ENCODE peak calls at places on chromosomes 3 and 15, in eight cellular contexts. One of them, this sample, is unnamed.

GRCh38 chr3:135627057-135627456 is 338.5 kb upstream of the PPP2R3A start:
- DNase-seq in foreskin fibroblast: no peak
- DNase-seq in epithelial cell of esophagus: no peak
- DNase-seq in AG09309: no peak
- DNase-seq in neuronal stem cell: no peak
- DNase-seq in suprapubic skin: no peak
- DNase-seq in heart left ventricle: no peak
- DNase-seq in psoas muscle: no peak
- DNase-seq in this sample: no peak

GRCh38 chr15:78263351-78263781 is 996 bp upstream of the DNAJA4 start:
- DNase-seq in suprapubic skin: no peak
- DNase-seq in foreskin fibroblast: no peak
- DNase-seq in AG09309: no peak
- DNase-seq in neuronal stem cell: no peak
- DNase-seq in epithelial cell of esophagus: no peak
- DNase-seq in psoas muscle: no peak
- DNase-seq in heart left ventricle: no peak
- DNase-seq in this sample: no peak

GRCh38 chr15:91919014-91919534 is 65.6 kb downstream of the SLCO3A1 start:
- DNase-seq in psoas muscle: no peak
- DNase-seq in epithelial cell of esophagus: no peak
- DNase-seq in neuronal stem cell: no peak
- DNase-seq in AG09309: no peak
- DNase-seq in foreskin fibroblast: no peak
- DNase-seq in heart left ventricle: peak
- DNase-seq in suprapubic skin: no peak
- DNase-seq in this sample: no peak

GRCh38 chr15:51318382-51319150 is 19.8 kb downstream of the CYP19A1 start:
- DNase-seq in suprapubic skin: no peak
- DNase-seq in AG09309: no peak
- DNase-seq in neuronal stem cell: no peak
- DNase-seq in epithelial cell of esophagus: no peak
- DNase-seq in heart left ventricle: no peak
- DNase-seq in psoas muscle: no peak
- DNase-seq in foreskin fibroblast: no peak
- DNase-seq in this sample: no peak

GRCh38 chr3:195583831-195584542 is at the start of gene APOD:
- DNase-seq in AG09309: no peak
- DNase-seq in foreskin fibroblast: peak
- DNase-seq in epithelial cell of esophagus: peak
- DNase-seq in heart left ventricle: peak
- DNase-seq in psoas muscle: peak
- DNase-seq in suprapubic skin: peak
- DNase-seq in neuronal stem cell: no peak
- DNase-seq in this sample: no peak

GRCh38 chr15:90388462-90389182 is 580 bp downstream of the IQGAP1 start:
- DNase-seq in heart left ventricle: peak
- DNase-seq in neuronal stem cell: peak
- DNase-seq in foreskin fibroblast: peak
- DNase-seq in suprapubic skin: peak
- DNase-seq in psoas muscle: peak
- DNase-seq in AG09309: no peak
- DNase-seq in epithelial cell of esophagus: peak
- DNase-seq in this sample: peak

GRCh38 chr3:9161298-9161697 is 88.1 kb downstream of the SRGAP3 start:
- DNase-seq in foreskin fibroblast: no peak
- DNase-seq in heart left ventricle: no peak
- DNase-seq in neuronal stem cell: no peak
- DNase-seq in epithelial cell of esophagus: no peak
- DNase-seq in AG09309: no peak
- DNase-seq in psoas muscle: no peak
- DNase-seq in suprapubic skin: no peak
- DNase-seq in this sample: no peak

GRCh38 chr3:177811835-177812234 is 614.6 kb upstream of the TBL1XR1 start:
- DNase-seq in neuronal stem cell: no peak
- DNase-seq in psoas muscle: no peak
- DNase-seq in AG09309: no peak
- DNase-seq in epithelial cell of esophagus: no peak
- DNase-seq in heart left ventricle: no peak
- DNase-seq in foreskin fibroblast: peak
- DNase-seq in suprapubic skin: no peak
- DNase-seq in this sample: no peak

GRCh38 chr15:89119489-89120478 is 31.5 kb downstream of the ABHD2 start:
- DNase-seq in psoas muscle: no peak
- DNase-seq in AG09309: no peak
- DNase-seq in suprapubic skin: no peak
- DNase-seq in foreskin fibroblast: no peak
- DNase-seq in epithelial cell of esophagus: peak
- DNase-seq in heart left ventricle: no peak
- DNase-seq in neuronal stem cell: no peak
- DNase-seq in this sample: no peak

GRCh38 chr3:72957303-72957702 is 39.3 kb upstream of the PPP4R2 start:
- DNase-seq in neuronal stem cell: peak
- DNase-seq in AG09309: no peak
- DNase-seq in suprapubic skin: no peak
- DNase-seq in psoas muscle: no peak
- DNase-seq in epithelial cell of esophagus: no peak
- DNase-seq in foreskin fibroblast: no peak
- DNase-seq in heart left ventricle: no peak
- DNase-seq in this sample: no peak

GRCh38 chr3:146895026-146895749 is 290.0 kb upstream of the PLSCR5 start:
- DNase-seq in foreskin fibroblast: peak
- DNase-seq in neuronal stem cell: no peak
- DNase-seq in AG09309: peak
- DNase-seq in epithelial cell of esophagus: peak
- DNase-seq in suprapubic skin: no peak
- DNase-seq in psoas muscle: no peak
- DNase-seq in heart left ventricle: no peak
- DNase-seq in this sample: no peak

GRCh38 chr3:14520149-14520548 is 20.0 kb downstream of the GRIP2 start:
- DNase-seq in psoas muscle: peak
- DNase-seq in foreskin fibroblast: no peak
- DNase-seq in neuronal stem cell: no peak
- DNase-seq in epithelial cell of esophagus: no peak
- DNase-seq in suprapubic skin: peak
- DNase-seq in AG09309: no peak
- DNase-seq in heart left ventricle: no peak
- DNase-seq in this sample: no peak

GRCh38 chr3:29771602-29772001 is 490.7 kb downstream of the RBMS3 start:
- DNase-seq in neuronal stem cell: no peak
- DNase-seq in epithelial cell of esophagus: no peak
- DNase-seq in suprapubic skin: no peak
- DNase-seq in AG09309: no peak
- DNase-seq in heart left ventricle: no peak
- DNase-seq in foreskin fibroblast: no peak
- DNase-seq in psoas muscle: no peak
- DNase-seq in this sample: no peak

GRCh38 chr3:133799794-133800585 is 5.6 kb upstream of the SRPRB start:
- DNase-seq in heart left ventricle: no peak
- DNase-seq in psoas muscle: no peak
- DNase-seq in neuronal stem cell: no peak
- DNase-seq in suprapubic skin: no peak
- DNase-seq in foreskin fibroblast: no peak
- DNase-seq in epithelial cell of esophagus: peak
- DNase-seq in AG09309: no peak
- DNase-seq in this sample: no peak

GRCh38 chr3:99131876-99132275 is 230.4 kb upstream of the DCBLD2 start:
- DNase-seq in neuronal stem cell: no peak
- DNase-seq in foreskin fibroblast: no peak
- DNase-seq in heart left ventricle: no peak
- DNase-seq in suprapubic skin: no peak
- DNase-seq in AG09309: no peak
- DNase-seq in epithelial cell of esophagus: peak
- DNase-seq in psoas muscle: no peak
- DNase-seq in this sample: no peak

GRCh38 chr3:171974986-171975837 is 64.2 kb upstream of the FNDC3B start:
- DNase-seq in suprapubic skin: no peak
- DNase-seq in heart left ventricle: no peak
- DNase-seq in foreskin fibroblast: no peak
- DNase-seq in neuronal stem cell: no peak
- DNase-seq in epithelial cell of esophagus: no peak
- DNase-seq in psoas muscle: no peak
- DNase-seq in AG09309: no peak
- DNase-seq in this sample: no peak

GRCh38 chr15:62770752-62771151 is 271.8 kb upstream of the TPM1 start:
- DNase-seq in neuronal stem cell: no peak
- DNase-seq in suprapubic skin: no peak
- DNase-seq in AG09309: peak
- DNase-seq in epithelial cell of esophagus: peak
- DNase-seq in psoas muscle: peak
- DNase-seq in heart left ventricle: no peak
- DNase-seq in foreskin fibroblast: peak
- DNase-seq in this sample: no peak

GRCh38 chr3:63130625-63131024 is 147.5 kb upstream of the SYNPR start:
- DNase-seq in foreskin fibroblast: no peak
- DNase-seq in epithelial cell of esophagus: no peak
- DNase-seq in heart left ventricle: no peak
- DNase-seq in neuronal stem cell: no peak
- DNase-seq in psoas muscle: no peak
- DNase-seq in suprapubic skin: no peak
- DNase-seq in AG09309: no peak
- DNase-seq in this sample: no peak

GRCh38 chr3:63132456-63133250 is 145.5 kb upstream of the SYNPR start:
- DNase-seq in psoas muscle: no peak
- DNase-seq in heart left ventricle: no peak
- DNase-seq in neuronal stem cell: no peak
- DNase-seq in foreskin fibroblast: no peak
- DNase-seq in epithelial cell of esophagus: no peak
- DNase-seq in AG09309: no peak
- DNase-seq in suprapubic skin: no peak
- DNase-seq in this sample: no peak

GRCh38 chr3:63135362-63135761 is 142.7 kb upstream of the SYNPR start:
- DNase-seq in psoas muscle: no peak
- DNase-seq in foreskin fibroblast: no peak
- DNase-seq in epithelial cell of esophagus: peak
- DNase-seq in AG09309: no peak
- DNase-seq in suprapubic skin: no peak
- DNase-seq in neuronal stem cell: peak
- DNase-seq in heart left ventricle: no peak
- DNase-seq in this sample: no peak
- H3K4me3 ChIP-seq in psoas muscle: no peak
- H3K4me3 ChIP-seq in foreskin fibroblast: no peak
- H3K4me3 ChIP-seq in epithelial cell of esophagus: no peak
- H3K4me3 ChIP-seq in AG09309: no peak
- H3K4me3 ChIP-seq in suprapubic skin: no peak
- H3K4me3 ChIP-seq in neuronal stem cell: no peak
- H3K4me3 ChIP-seq in heart left ventricle: no peak
- H3K4me3 ChIP-seq in this sample: no peak

GRCh38 chr3:47019201-47019600 is 39.7 kb downstream of the NBEAL2 start:
- DNase-seq in psoas muscle: no peak
- DNase-seq in epithelial cell of esophagus: peak
- DNase-seq in foreskin fibroblast: no peak
- DNase-seq in neuronal stem cell: no peak
- DNase-seq in suprapubic skin: no peak
- DNase-seq in AG09309: no peak
- DNase-seq in heart left ventricle: no peak
- DNase-seq in this sample: no peak
- H3K4me3 ChIP-seq in psoas muscle: no peak
- H3K4me3 ChIP-seq in epithelial cell of esophagus: no peak
- H3K4me3 ChIP-seq in foreskin fibroblast: no peak
- H3K4me3 ChIP-seq in neuronal stem cell: no peak
- H3K4me3 ChIP-seq in suprapubic skin: no peak
- H3K4me3 ChIP-seq in AG09309: no peak
- H3K4me3 ChIP-seq in heart left ventricle: no peak
- H3K4me3 ChIP-seq in this sample: no peak

GRCh38 chr15:25172691-25173090 is 217.9 kb downstream of the SNRPN start:
- DNase-seq in suprapubic skin: no peak
- DNase-seq in epithelial cell of esophagus: no peak
- DNase-seq in neuronal stem cell: no peak
- DNase-seq in psoas muscle: peak
- DNase-seq in foreskin fibroblast: no peak
- DNase-seq in AG09309: no peak
- DNase-seq in heart left ventricle: no peak
- DNase-seq in this sample: no peak

GRCh38 chr15:25173241-25174028 is 218.6 kb downstream of the SNRPN start:
- DNase-seq in heart left ventricle: peak
- DNase-seq in psoas muscle: peak
- DNase-seq in epithelial cell of esophagus: no peak
- DNase-seq in suprapubic skin: peak
- DNase-seq in AG09309: no peak
- DNase-seq in foreskin fibroblast: no peak
- DNase-seq in neuronal stem cell: no peak
- DNase-seq in this sample: peak

GRCh38 chr15:25170781-25171110 is 216.0 kb downstream of the SNRPN start:
- DNase-seq in AG09309: no peak
- DNase-seq in psoas muscle: no peak
- DNase-seq in epithelial cell of esophagus: no peak
- DNase-seq in heart left ventricle: peak
- DNase-seq in suprapubic skin: no peak
- DNase-seq in foreskin fibroblast: no peak
- DNase-seq in neuronal stem cell: no peak
- DNase-seq in this sample: no peak

GRCh38 chr15:25171111-25171811 is 216.5 kb downstream of the SNRPN start:
- DNase-seq in foreskin fibroblast: no peak
- DNase-seq in neuronal stem cell: no peak
- DNase-seq in AG09309: no peak
- DNase-seq in psoas muscle: peak
- DNase-seq in heart left ventricle: no peak
- DNase-seq in suprapubic skin: no peak
- DNase-seq in epithelial cell of esophagus: no peak
- DNase-seq in this sample: peak

DNA sequence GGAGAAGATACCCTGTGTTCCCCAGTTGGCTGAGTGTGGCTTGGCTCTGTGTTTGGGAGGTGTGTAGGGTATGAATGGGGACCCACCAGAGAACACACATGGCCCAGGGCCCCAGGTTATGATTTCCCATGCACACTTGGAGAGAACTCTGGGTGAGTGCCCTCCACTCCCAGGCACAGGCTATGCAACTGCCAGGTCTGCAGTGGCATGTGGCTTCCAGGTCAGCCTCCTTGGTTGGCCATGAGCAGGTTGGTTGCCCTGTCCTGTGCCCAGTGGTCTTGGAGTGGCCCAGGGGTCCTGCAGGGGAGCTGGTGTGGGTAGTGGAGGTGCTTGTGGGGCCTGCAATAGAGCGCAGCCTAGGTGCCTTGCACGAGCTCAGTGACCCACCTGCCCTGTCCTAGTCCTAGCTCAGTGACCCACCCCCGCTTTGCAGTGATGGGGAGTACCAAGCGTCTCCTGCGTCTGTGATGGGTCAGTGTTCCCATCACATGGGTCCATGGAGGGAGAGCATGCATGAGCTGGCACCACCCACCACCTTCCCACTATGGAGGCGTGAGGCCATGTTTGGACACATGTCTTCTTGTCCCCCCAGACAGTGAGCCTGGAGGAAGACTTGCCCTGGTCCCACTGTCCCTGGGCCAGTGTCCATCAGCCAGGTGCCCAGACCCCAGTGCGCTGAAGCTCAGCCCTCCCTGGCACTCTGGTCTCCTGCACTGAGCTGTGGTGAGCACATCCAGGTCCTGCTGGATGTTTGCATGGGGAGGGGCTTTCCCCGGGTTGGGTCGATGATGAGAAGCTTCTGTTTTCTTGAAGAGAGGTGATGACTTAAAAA is 217.3 kb downstream of the SNRPN start:
- DNase-seq in suprapubic skin: no peak
- DNase-seq in neuronal stem cell: no peak
- DNase-seq in epithelial cell of esophagus: no peak
- DNase-seq in foreskin fibroblast: no peak
- DNase-seq in psoas muscle: peak
- DNase-seq in heart left ventricle: no peak
- DNase-seq in AG09309: no peak
- DNase-seq in this sample: peak
- H3K4me3 ChIP-seq in suprapubic skin: no peak
- H3K4me3 ChIP-seq in neuronal stem cell: no peak
- H3K4me3 ChIP-seq in epithelial cell of esophagus: no peak
- H3K4me3 ChIP-seq in foreskin fibroblast: no peak
- H3K4me3 ChIP-seq in psoas muscle: no peak
- H3K4me3 ChIP-seq in heart left ventricle: no peak
- H3K4me3 ChIP-seq in AG09309: no peak
- H3K4me3 ChIP-seq in this sample: no peak

GRCh38 chr3:42503251-42503924 is 945 bp downstream of the VIPR1 start:
- DNase-seq in epithelial cell of esophagus: no peak
- DNase-seq in suprapubic skin: peak
- DNase-seq in heart left ventricle: no peak
- DNase-seq in psoas muscle: no peak
- DNase-seq in neuronal stem cell: no peak
- DNase-seq in AG09309: no peak
- DNase-seq in foreskin fibroblast: no peak
- DNase-seq in this sample: no peak
- H3K4me3 ChIP-seq in epithelial cell of esophagus: peak
- H3K4me3 ChIP-seq in suprapubic skin: peak
- H3K4me3 ChIP-seq in heart left ventricle: no peak
- H3K4me3 ChIP-seq in psoas muscle: peak
- H3K4me3 ChIP-seq in neuronal stem cell: no peak
- H3K4me3 ChIP-seq in AG09309: no peak
- H3K4me3 ChIP-seq in foreskin fibroblast: no peak
- H3K4me3 ChIP-seq in this sample: peak

This sample was measured in vagina.